ENCODE peak calls at places on chromosomes 7 and 10, in four cellular contexts. F is body of pancreas, G is psoas muscle, J is heart left ventricle. B is an unnamed sample.

GRCh38 chr10:48682265-48682664 is 2.4 kb upstream of the WDFY4 start:
- DNase-seq in J (no peak), G (no peak), F (no peak), B (no peak)

GRCh38 chr10:49394933-49395740 is 752 bp downstream of the DRGX start:
- DNase-seq in G (no peak), F (no peak), J (no peak), B (no peak)

GRCh38 chr10:61921143-61921542 is 19.6 kb downstream of the ARID5B start:
- DNase-seq in G (no peak), J (no peak), F (no peak), B (no peak)

GRCh38 chr7:116582806-116583444 is 58.1 kb downstream of the CAV1 start:
- DNase-seq in F (no peak), J (peak), G (peak), B (no peak)

GRCh38 chr10:44470779-44471178 is 85.9 kb upstream of the CXCL12 start:
- DNase-seq in J (no peak), F (no peak), G (no peak), B (no peak)

GRCh38 chr7:39357648-39358047 is 208.6 kb upstream of the YAE1 start:
- DNase-seq in G (no peak), J (no peak), F (no peak), B (no peak)

GRCh38 chr7:66110861-66111260 is 3.8 kb upstream of the CRCP start:
- DNase-seq in G (no peak), J (no peak), F (no peak), B (no peak)

GRCh38 chr7:130366561-130366960 is 13.7 kb upstream of the CPA1 start:
- DNase-seq in F (no peak), G (no peak), J (no peak), B (no peak)

GRCh38 chr10:1217661-1218060 is 161.5 kb downstream of the WDR37 start:
- DNase-seq in J (no peak), F (no peak), G (no peak), B (peak)

GRCh38 chr7:35630573-35630972 is 64.4 kb downstream of the HERPUD2 start:
- DNase-seq in F (no peak), J (no peak), G (no peak), B (no peak)

GRCh38 chr7:44547536-44548221 is 6.5 kb upstream of the NPC1L1 start:
- DNase-seq in G (no peak), J (no peak), F (no peak), B (no peak)

GRCh38 chr7:108002726-108003590 is at the start of gene LAMB1:
- DNase-seq in G (peak), F (peak), J (peak), B (no peak)

GRCh38 chr10:110169586-110169985 is 37.8 kb upstream of the MXI1 start:
- DNase-seq in G (no peak), F (no peak), J (no peak), B (no peak)

GRCh38 chr10:33422779-33423520 is 88.5 kb upstream of the NRP1 start:
- DNase-seq in J (no peak), G (no peak), F (peak), B (no peak)

GRCh38 chr7:127417346-127417745 is 24.8 kb upstream of the ZNF800 start:
- DNase-seq in G (no peak), F (no peak), J (no peak), B (no peak)

GRCh38 chr7:142457146-142457703 is 199.4 kb upstream of the PRSS58 start:
- DNase-seq in F (no peak), G (no peak), J (no peak), B (no peak)

GRCh38 chr7:43481905-43482678 is 100.8 kb upstream of the STK17A start:
- DNase-seq in F (no peak), J (no peak), G (no peak), B (no peak)

GRCh38 chr7:105480931-105481330 is 41.1 kb downstream of the PUS7 start:
- DNase-seq in F (no peak), J (no peak), G (no peak), B (no peak)

GRCh38 chr7:41010967-41011366 is 691.9 kb downstream of the INHBA start:
- DNase-seq in G (no peak), J (peak), F (no peak), B (no peak)

GRCh38 chr7:77537595-77538185 is 595 bp downstream of the PTPN12 start:
- DNase-seq in J (peak), G (no peak), F (peak), B (peak)

GRCh38 chr10:88401671-88402347 is 181.3 kb downstream of the RNLS start:
- DNase-seq in F (no peak), J (no peak), G (no peak), B (no peak)

GRCh38 chr7:138212314-138212713 is 136.1 kb downstream of the AKR1D1 start:
- DNase-seq in F (peak), J (no peak), G (no peak), B (no peak)

DNA sequence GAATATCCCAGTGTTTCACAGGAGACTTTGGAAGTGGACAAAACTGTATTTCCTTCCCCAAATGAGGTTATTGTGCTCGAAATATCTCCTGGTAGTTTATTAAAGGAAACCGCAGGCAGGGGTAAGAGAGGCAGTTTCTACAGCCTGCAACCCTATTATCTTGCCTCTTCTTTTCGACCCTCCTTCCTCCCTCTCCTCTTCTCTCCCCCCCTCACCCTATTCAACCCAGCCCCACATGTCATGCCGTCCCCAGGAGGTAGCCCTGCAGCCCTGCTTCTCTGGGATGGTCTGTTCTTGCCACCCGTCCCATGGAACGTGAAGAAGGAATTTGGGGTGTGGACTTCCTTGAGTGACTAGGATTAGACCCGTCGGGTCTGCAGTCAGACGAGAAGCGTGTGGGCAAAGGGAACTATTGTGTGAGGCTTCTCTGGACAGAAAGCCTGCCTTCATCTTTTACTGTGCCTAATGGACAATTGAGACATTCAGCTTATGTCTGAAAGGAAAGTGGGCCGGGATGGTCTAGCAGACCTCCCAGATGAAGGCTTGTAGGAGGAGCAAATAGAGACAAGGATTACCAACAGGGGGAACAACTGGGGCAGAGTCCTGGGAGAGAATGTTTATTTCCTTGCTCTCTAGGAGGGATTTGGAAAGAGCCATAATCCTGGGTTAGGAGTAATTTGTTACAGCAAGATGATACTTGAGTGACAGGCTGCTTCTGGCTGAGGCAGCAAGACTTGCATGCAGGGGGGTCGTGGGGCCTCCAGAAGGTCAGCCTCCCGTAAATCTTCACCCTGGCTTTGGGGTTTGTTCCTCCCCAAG is 77.7 kb downstream of the TCF7L2 start:
- DNase-seq in J (no peak), G (no peak), F (no peak), B (no peak)
- H3K4me3 ChIP-seq in J (no peak), G (peak), F (no peak), B (peak)

GRCh38 chr7:8040768-8041369 is 72.3 kb downstream of the GLCCI1 start:
- DNase-seq in G (no peak), J (no peak), F (no peak), B (no peak)

GRCh38 chr7:8035190-8035589 is 66.6 kb downstream of the GLCCI1 start:
- DNase-seq in F (no peak), J (no peak), G (no peak), B (no peak)

GRCh38 chr7:8037151-8037550 is 68.6 kb downstream of the GLCCI1 start:
- DNase-seq in J (no peak), G (no peak), F (no peak), B (no peak)

GRCh38 chr7:8035647-8036518 is 67.3 kb downstream of the GLCCI1 start:
- DNase-seq in F (no peak), J (no peak), G (no peak), B (no peak)
- TF ChIP-seq CTCF in F (peak), J (peak), G (peak), B (peak)

GRCh38 chr10:23186178-23186577 is 5.9 kb upstream of the PTF1A start:
- DNase-seq in G (no peak), J (no peak), F (peak), B (no peak)

GRCh38 chr10:23187155-23187554 is 5.0 kb upstream of the PTF1A start:
- DNase-seq in G (no peak), F (peak), J (no peak), B (no peak)

GRCh38 chr10:23189024-23189423 is 3.1 kb upstream of the PTF1A start:
- DNase-seq in F (peak), G (no peak), J (no peak), B (no peak)

GRCh38 chr10:23190872-23191763 is 994 bp upstream of the PTF1A start:
- DNase-seq in F (peak), J (no peak), G (no peak), B (no peak)

GRCh38 chr10:23186697-23187096 is 5.4 kb upstream of the PTF1A start:
- DNase-seq in F (peak), G (no peak), J (no peak), B (no peak)
- H3K4me3 ChIP-seq in F (no peak), G (no peak), J (no peak), B (no peak)

GRCh38 chr7:9264395-9264794 is 831.0 kb downstream of the NXPH1 start:
- DNase-seq in G (no peak), J (no peak), F (no peak), B (no peak)
- TF ChIP-seq CTCF in G (no peak), J (no peak), F (no peak), B (no peak)

DNA sequence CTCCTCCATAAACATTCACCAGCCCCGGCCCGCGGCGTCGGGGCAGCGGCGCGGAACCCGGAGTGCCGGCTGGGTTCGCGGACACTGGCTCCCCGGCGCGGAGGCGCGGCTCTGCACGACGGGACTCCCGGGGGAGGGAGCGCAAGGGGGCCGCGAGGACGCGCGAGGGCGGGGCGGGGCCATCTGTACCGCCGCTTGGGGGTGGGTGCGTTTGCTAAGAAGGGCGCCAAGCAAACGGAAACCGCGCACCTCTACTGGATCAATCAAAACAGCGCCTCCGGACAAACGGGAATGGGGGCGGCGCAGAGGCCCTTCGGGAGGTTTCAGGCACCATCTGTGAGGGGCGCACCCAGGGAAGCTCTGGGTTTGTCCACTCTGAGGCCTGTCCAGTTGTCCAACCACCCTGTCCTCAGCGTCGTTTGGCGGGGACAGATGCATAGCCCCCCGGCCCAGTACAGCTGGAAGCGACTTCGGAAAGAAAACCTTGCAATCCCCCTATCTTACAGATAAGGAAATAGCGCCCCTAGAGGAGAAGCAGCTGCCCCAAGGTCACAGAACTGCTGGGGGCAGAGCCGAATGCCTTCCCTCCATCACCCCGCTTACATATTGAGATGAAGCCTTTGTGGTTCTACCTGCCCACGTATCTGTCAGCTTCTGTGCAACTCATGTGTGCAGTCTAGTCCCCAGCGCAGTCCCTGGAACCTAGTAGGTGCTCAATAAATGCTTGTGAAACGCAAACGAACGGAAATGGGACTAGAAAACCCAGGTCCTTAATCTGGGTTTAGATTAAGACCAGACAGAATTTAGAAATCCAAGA is 10.7 kb upstream of the SLIT1 start:
- DNase-seq in G (peak), F (peak), J (peak), B (peak)
- H3K4me3 ChIP-seq in G (peak), F (no peak), J (peak), B (peak)